ENCODE peak calls at places on chromosomes 1 and 21, in four cellular contexts. W is neural progenitor cell, G is BE2C, I is AG08396. Y is an unnamed sample.

GRCh38 chr1:245873068-245873467 is 634.0 kb downstream of the SMYD3 start:
- DNase-seq in W (no peak), G (no peak), I (no peak), Y (no peak)

GRCh38 chr1:47232187-47232874 is at the start of gene TAL1:
- DNase-seq in W (peak), G (no peak), I (peak), Y (no peak)

GRCh38 chr1:95382385-95382784 is 148.4 kb downstream of the RWDD3 start:
- DNase-seq in W (no peak), G (peak), I (no peak), Y (no peak)

GRCh38 chr1:159652506-159652905 is 61.9 kb downstream of the CRP start:
- DNase-seq in W (no peak), G (no peak), I (peak), Y (no peak)

GRCh38 chr21:28822882-28823335 is 169.8 kb downstream of the LTN1 start:
- DNase-seq in W (no peak), G (peak), I (peak), Y (peak)

GRCh38 chr1:202852163-202852904 is 36.6 kb downstream of the RABIF start:
- DNase-seq in W (peak), G (peak), I (peak), Y (peak)

GRCh38 chr1:56374026-56374974 is 205.1 kb downstream of the PLPP3 start:
- DNase-seq in W (no peak), G (peak), I (peak), Y (peak)

GRCh38 chr1:53203466-53203865 is 6.8 kb downstream of the CPT2 start:
- DNase-seq in W (no peak), G (no peak), I (no peak), Y (no peak)

GRCh38 chr21:44942566-44942965 is 2.7 kb downstream of the SLX9 start:
- DNase-seq in W (no peak), G (no peak), I (no peak), Y (peak)

GRCh38 chr1:118302145-118302544 is 117.1 kb upstream of the SPAG17 start:
- DNase-seq in W (no peak), G (no peak), I (no peak), Y (no peak)

GRCh38 chr21:36337099-36337509 is 17.1 kb downstream of the MORC3 start:
- DNase-seq in W (no peak), G (no peak), I (peak), Y (peak)

GRCh38 chr1:79982218-79982617 is 975.7 kb upstream of the ADGRL4 start:
- DNase-seq in W (no peak), G (no peak), I (peak), Y (peak)

GRCh38 chr1:112308716-112309115 is 87.3 kb upstream of the CTTNBP2NL start:
- DNase-seq in W (no peak), G (no peak), I (no peak), Y (no peak)

GRCh38 chr1:225763815-225764548 is 13.6 kb upstream of the SRP9 start:
- DNase-seq in W (no peak), G (peak), I (no peak), Y (peak)

GRCh38 chr1:19010995-19011696 is 54.7 kb upstream of the IFFO2 start:
- DNase-seq in W (peak), G (no peak), I (peak), Y (peak)

GRCh38 chr1:31666290-31666963 is 21.8 kb upstream of the PEF1 start:
- DNase-seq in W (no peak), G (no peak), I (peak), Y (peak)

GRCh38 chr1:34366875-34367624 is 190.3 kb downstream of the C1orf94 start:
- DNase-seq in W (no peak), G (no peak), I (no peak), Y (no peak)

GRCh38 chr1:167439301-167439988 is 78.9 kb downstream of the CD247 start:
- DNase-seq in W (peak), G (peak), I (peak), Y (peak)

GRCh38 chr1:58739851-58740466 is 40.1 kb upstream of the MYSM1 start:
- DNase-seq in W (peak), G (peak), I (peak), Y (peak)

GRCh38 chr1:51559064-51559500 is 40.0 kb upstream of the EPS15 start:
- DNase-seq in W (no peak), G (no peak), I (no peak), Y (no peak)

GRCh38 chr1:2101946-2102345 is 51.7 kb downstream of the PRKCZ start:
- DNase-seq in W (no peak), G (no peak), I (no peak), Y (no peak)

Y was measured in osteoblast.